ENCODE peak calls at places on chromosomes 16 and 17, in seven cellular contexts. K is heart right ventricle, C is DMS153, D is T-helper 9 cell, B is smooth muscle cell of the brain vasculature, R is lower lobe of right lung, Y is chondrocyte. S is an unnamed sample.

GRCh38 chr17:9905902-9906301 is 831 bp upstream of the RCVRN start:
- DNase-seq in R (no peak), D (no peak), C (no peak), K (peak; percentile 51), Y (no peak), B (no peak), S (no peak)

GRCh38 chr17:50356418-50356817 is 10.5 kb downstream of the XYLT2 start:
- DNase-seq in C (no peak), D (no peak), Y (peak; percentile 93), K (no peak), R (no peak), B (no peak), S (no peak)

GRCh38 chr16:81562174-81562849 is 117.7 kb downstream of the CMIP start:
- DNase-seq in R (peak; percentile 50), C (no peak), D (no peak), Y (no peak), K (no peak), B (no peak), S (no peak)

GRCh38 chr16:11986521-11987057 is 10.1 kb downstream of the SNX29 start:
- DNase-seq in K (no peak), Y (no peak), R (no peak), B (no peak), C (no peak), D (no peak), S (no peak)

GRCh38 chr16:4200000-4200780 is 41.7 kb downstream of the SRL start:
- DNase-seq in B (no peak), K (peak; percentile 66), C (peak; percentile 70), Y (no peak), R (peak; percentile 75), D (no peak), S (no peak)

GRCh38 chr17:28726396-28726911 is 421 bp upstream of the TLCD1 start:
- DNase-seq in K (no peak), C (peak; percentile 37), Y (no peak), R (no peak), B (no peak), D (peak; percentile 59), S (peak; percentile 57)

GRCh38 chr16:56915311-56916105 is 16.4 kb upstream of the HERPUD1 start:
- DNase-seq in R (no peak), K (peak; percentile 31), C (no peak), D (no peak), Y (no peak), B (peak; percentile 72), S (no peak)

GRCh38 chr17:57203076-57203475 is 53.2 kb upstream of the MSI2 start:
- DNase-seq in D (no peak), R (no peak), Y (no peak), K (no peak), B (no peak), C (no peak), S (no peak)